ENCODE peak calls at places on chromosomes 4 and X, in five cellular contexts. H is H1; A is pulmonary artery endothelial cell; L is stimulated activated naive CD8-positive, alpha-beta T cell treated with anti-CD3 and anti-CD28 coated beads, Interleukin-15, amount 100 ng/mL, for 72 hours; D is stimulated activated CD4-positive, alpha-beta T cell treated with anti-CD3 and anti-CD28 coated beads, Interleukin-2, amount 100 ng/mL, for 24 hours. B is an unnamed sample.

GRCh38 chr4:105473340-105474109 is at the start of gene PPA2:
- DNase-seq in H (peak), A (peak), L (peak), D (peak), B (peak)

GRCh38 chrX:136906921-136907510 is 26.5 kb upstream of the RBMX start:
- DNase-seq in H (no peak), A (no peak), L (no peak), D (no peak), B (no peak)

GRCh38 chr4:8343051-8343966 is 73.8 kb downstream of the HTRA3 start:
- DNase-seq in H (no peak), A (no peak), L (no peak), D (no peak), B (no peak)

GRCh38 chr4:83189631-83190136 is 75.2 kb upstream of the PLAC8 start:
- DNase-seq in H (no peak), A (no peak), L (no peak), D (no peak), B (no peak)

GRCh38 chr4:87123241-87123640 is 97.2 kb downstream of the KLHL8 start:
- DNase-seq in H (no peak), A (no peak), L (no peak), D (no peak), B (no peak)

GRCh38 chr4:25743971-25744370 is 88.3 kb downstream of the SLC34A2 start:
- DNase-seq in H (no peak), A (no peak), L (no peak), D (no peak), B (no peak)

GRCh38 chr4:80362578-80363181 is 27.1 kb downstream of the CFAP299 start:
- DNase-seq in H (no peak), A (no peak), L (peak), D (peak), B (no peak)

GRCh38 chr4:6695660-6696581 is 2.2 kb downstream of the S100P start:
- DNase-seq in H (no peak), A (no peak), L (no peak), D (peak), B (no peak)

GRCh38 chr4:72467633-72468032 is 101.4 kb downstream of the ADAMTS3 start:
- DNase-seq in H (no peak), A (no peak), L (no peak), D (no peak), B (no peak)

GRCh38 chrX:65668362-65669310 is 1.2 kb downstream of the MSN start:
- DNase-seq in H (no peak), A (peak), L (peak), D (peak), B (peak)

GRCh38 chr4:121324331-121324730 is 56.5 kb downstream of the QRFPR start:
- DNase-seq in H (no peak), A (no peak), L (no peak), D (no peak), B (no peak)

GRCh38 chrX:125012585-125012984 is 307.1 kb upstream of the TEX13C start:
- DNase-seq in H (no peak), A (no peak), L (no peak), D (no peak), B (no peak)

GRCh38 chr4:76736434-76736833 is 161.5 kb downstream of the SOWAHB start:
- DNase-seq in H (no peak), A (no peak), L (no peak), D (no peak), B (no peak)

GRCh38 chr4:147594107-147594506 is 23.1 kb upstream of the TMEM184C start:
- DNase-seq in H (no peak), A (no peak), L (no peak), D (no peak), B (no peak)

GRCh38 chr4:141439223-141439622 is 197.2 kb upstream of the IL15 start:
- DNase-seq in H (no peak), A (no peak), L (no peak), D (no peak), B (no peak)

B was measured in SIG-M5.